ENCODE peak calls at places on chromosomes 16 and 17, in seven cellular contexts. Y, V, I, B, Z, G and T are unnamed samples.
A peak's percentile ranks its signal among the peaks of the same experiment; 100 is the strongest.

GRCh38 chr16:74837056-74837455 is 62.4 kb upstream of the FA2H start:
- DNase-seq in Z (no peak), Y (no peak), B (no peak), I (no peak), V (no peak), G (no peak), T (no peak)

GRCh38 chr16:899678-900060 is 71.1 kb downstream of the LMF1 start:
- DNase-seq in B (no peak), I (no peak), V (no peak), G (peak; percentile 32), Z (no peak), Y (no peak), T (no peak)

GRCh38 chr16:19808061-19808621 is 76.5 kb downstream of the GPRC5B start:
- DNase-seq in G (no peak), I (no peak), Y (peak; percentile 67), V (no peak), B (no peak), Z (no peak), T (no peak)

GRCh38 chr16:87229230-87230192 is 87.7 kb downstream of the C16orf95 start:
- DNase-seq in Y (no peak), I (no peak), Z (no peak), G (no peak), V (no peak), B (no peak), T (no peak)

GRCh38 chr17:64778367-64779290 is 116.5 kb upstream of the SMURF2 start:
- DNase-seq in V (no peak), B (peak; percentile 65), I (peak; percentile 48), G (peak; percentile 69), Y (no peak), Z (no peak), T (no peak)

GRCh38 chr16:75138636-75139035 is 9.7 kb upstream of the ZFP1 start:
- DNase-seq in Z (peak; percentile 25), G (no peak), B (peak; percentile 26), I (no peak), V (no peak), Y (no peak), T (no peak)

GRCh38 chr17:78972507-78973105 is 7.1 kb downstream of the LGALS3BP start:
- DNase-seq in G (no peak), B (no peak), Y (no peak), Z (no peak), V (no peak), I (no peak), T (no peak)

GRCh38 chr17:35788504-35788998 is 6.9 kb downstream of the MMP28 start:
- DNase-seq in G (no peak), Y (no peak), I (no peak), V (no peak), Z (peak; percentile 80), B (no peak), T (peak; percentile 71)

GRCh38 chr17:81717766-81718089 is 5.6 kb downstream of the SLC25A10 start:
- DNase-seq in V (no peak), I (no peak), B (no peak), Z (no peak), G (no peak), Y (no peak), T (no peak)

GRCh38 chr17:51119415-51120356 is 982 bp downstream of the SPAG9 start:
- DNase-seq in V (no peak), G (peak; percentile 68), Z (peak; percentile 41), Y (peak; percentile 38), B (peak; percentile 51), I (peak; percentile 57), T (peak; percentile 54)

GRCh38 chr16:66553223-66553622 is 847 bp downstream of the CKLF start:
- DNase-seq in Z (no peak), Y (no peak), V (no peak), G (no peak), B (no peak), I (no peak), T (no peak)

GRCh38 chr17:1376061-1376460 is 24.0 kb downstream of the YWHAE start:
- DNase-seq in V (no peak), Y (no peak), G (no peak), B (no peak), Z (no peak), I (no peak), T (no peak)

GRCh38 chr16:85173981-85174751 is 61.9 kb upstream of the CIBAR2 start:
- DNase-seq in G (peak; percentile 42), I (peak; percentile 49), Y (no peak), B (no peak), Z (peak; percentile 91), V (no peak), T (peak; percentile 42)

GRCh38 chr17:73956595-73957465 is 246.6 kb upstream of the RPL38 start:
- DNase-seq in Y (peak; percentile 20), B (peak; percentile 91), V (peak; percentile 15), Z (peak; percentile 14), G (peak; percentile 64), I (peak; percentile 81), T (no peak)

GRCh38 chr16:12228607-12229499 is 252.3 kb downstream of the SNX29 start:
- DNase-seq in Y (peak; percentile 27), V (no peak), I (peak; percentile 63), B (peak; percentile 78), Z (peak; percentile 86), G (no peak), T (peak; percentile 29)

GRCh38 chr16:81366316-81366932 is 51.7 kb downstream of the GAN start:
- DNase-seq in Y (no peak), G (no peak), B (no peak), I (peak; percentile 8), V (no peak), Z (peak; percentile 47), T (peak; percentile 43)

GRCh38 chr17:19897901-19898300 is 30.2 kb upstream of the ULK2 start:
- DNase-seq in Y (no peak), V (no peak), G (no peak), B (no peak), I (no peak), Z (peak; percentile 88), T (no peak)

GRCh38 chr17:16342979-16343378 is 10.3 kb downstream of the CENPV start:
- DNase-seq in V (no peak), Y (no peak), I (no peak), Z (peak; percentile 57), G (no peak), B (no peak), T (no peak)

GRCh38 chr17:17412331-17412730 is 64.5 kb upstream of the MED9 start:
- DNase-seq in Y (no peak), B (no peak), Z (peak; percentile 85), G (no peak), V (no peak), I (no peak), T (no peak)

GRCh38 chr17:73455767-73456166 is 144.0 kb upstream of the CDC42EP4 start:
- DNase-seq in Y (no peak), V (no peak), B (no peak), I (no peak), Z (no peak), G (no peak), T (no peak)